ENCODE peak calls at places on chromosomes 2 and 18, in five cellular contexts. D is HCT116, H is pancreas, M is heart right ventricle, E is gastrocnemius medialis. P is an unnamed sample.

GRCh38 chr2:68411397-68412126 is 46.5 kb downstream of the PLEK start:
- ATAC-seq in D (no peak), H (no peak), M (no peak), E (no peak), P (no peak)

GRCh38 chr2:43478423-43479086 is 117.3 kb downstream of the THADA start:
- ATAC-seq in D (no peak), H (no peak), M (no peak), E (no peak), P (no peak)

GRCh38 chr2:202278944-202279343 is 13.4 kb downstream of the NOP58 start:
- ATAC-seq in D (peak; percentile 80), H (peak; percentile 63), M (peak; percentile 84), E (peak; percentile 66), P (peak; percentile 43)

GRCh38 chr2:156349605-156350004 is 17.1 kb upstream of the NR4A2 start:
- ATAC-seq in D (no peak), H (no peak), M (no peak), E (no peak), P (no peak)

GRCh38 chr2:157415632-157416101 is 28.2 kb downstream of the CYTIP start:
- ATAC-seq in D (no peak), H (no peak), M (no peak), E (no peak), P (no peak)

GRCh38 chr2:72235497-72236413 is 88.1 kb upstream of the CYP26B1 start:
- ATAC-seq in D (peak; percentile 46), H (no peak), M (no peak), E (no peak), P (no peak)

GRCh38 chr2:192465145-192465544 is 270.4 kb upstream of the TMEFF2 start:
- ATAC-seq in D (no peak), H (peak; percentile 62), M (no peak), E (no peak), P (no peak)

GRCh38 chr2:108906403-108907077 is 82.5 kb downstream of the EDAR start:
- ATAC-seq in D (no peak), H (no peak), M (no peak), E (no peak), P (peak; percentile 24)

GRCh38 chr2:96539215-96539920 is 2.8 kb downstream of the ARID5A start:
- ATAC-seq in D (no peak), H (no peak), M (no peak), E (no peak), P (no peak)

GRCh38 chr2:19800796-19801195 is 101.0 kb downstream of the TTC32 start:
- ATAC-seq in D (peak; percentile 19), H (no peak), M (no peak), E (peak; percentile 2), P (no peak)

GRCh38 chr2:17879137-17879912 is 858 bp downstream of the KCNS3 start:
- ATAC-seq in D (peak; percentile 87), H (peak; percentile 81), M (peak; percentile 86), E (peak; percentile 82), P (peak; percentile 61)

GRCh38 chr2:112273349-112273748 is 2.0 kb upstream of the ZC3H6 start:
- ATAC-seq in D (no peak), H (no peak), M (no peak), E (no peak), P (no peak)

GRCh38 chr2:74221604-74222299 is 23.3 kb downstream of the MTHFD2 start:
- ATAC-seq in D (peak; percentile 25), H (no peak), M (no peak), E (no peak), P (no peak)

GRCh38 chr18:74410441-74410992 is 46.6 kb downstream of the DIPK1C start:
- ATAC-seq in D (no peak), H (no peak), M (no peak), E (no peak), P (no peak)

GRCh38 chr2:31987454-31987853 is 23.4 kb downstream of the MEMO1 start:
- ATAC-seq in D (no peak), H (peak; percentile 30), M (peak; percentile 49), E (peak; percentile 53), P (no peak)

GRCh38 chr2:153497938-153498629 is 19.5 kb upstream of the RPRM start:
- ATAC-seq in D (no peak), H (peak; percentile 86), M (no peak), E (no peak), P (no peak)

GRCh38 chr18:25289040-25289631 is 62.8 kb downstream of the ZNF521 start:
- ATAC-seq in D (no peak), H (no peak), M (no peak), E (peak; percentile 64), P (peak; percentile 40)

GRCh38 chr2:157786663-157787363 is 89.3 kb downstream of the ACVR1 start:
- ATAC-seq in D (no peak), H (no peak), M (no peak), E (peak; percentile 6), P (peak; percentile 34)

GRCh38 chr2:180572346-180572745 is 408.1 kb upstream of the UBE2E3 start:
- ATAC-seq in D (no peak), H (no peak), M (no peak), E (no peak), P (no peak)

GRCh38 chr2:24342110-24342910 is 18.0 kb downstream of the ITSN2 start:
- ATAC-seq in D (no peak), H (no peak), M (no peak), E (no peak), P (no peak)

GRCh38 chr18:72160504-72161445 is 383.4 kb downstream of the CBLN2 start:
- ATAC-seq in D (no peak), H (no peak), M (no peak), E (no peak), P (no peak)

GRCh38 chr2:137387044-137387443 is 577.2 kb upstream of the HNMT start:
- ATAC-seq in D (no peak), H (no peak), M (no peak), E (no peak), P (no peak)

GRCh38 chr2:29606105-29606871 is 315.1 kb downstream of the ALK start:
- ATAC-seq in D (no peak), H (no peak), M (no peak), E (no peak), P (no peak)

GRCh38 chr18:74456409-74457042 is 582 bp downstream of the DIPK1C start:
- ATAC-seq in D (no peak), H (peak; percentile 47), M (peak; percentile 43), E (no peak), P (peak; percentile 28)

GRCh38 chr2:48205137-48205798 is 299.0 kb upstream of the FBXO11 start:
- ATAC-seq in D (no peak), H (no peak), M (peak; percentile 16), E (no peak), P (no peak)

GRCh38 chr2:61327173-61327572 is 143.7 kb downstream of the USP34 start:
- ATAC-seq in D (no peak), H (no peak), M (no peak), E (no peak), P (no peak)

GRCh38 chr2:102126169-102126568 is 16.4 kb upstream of the IL1R1 start:
- ATAC-seq in D (no peak), H (no peak), M (no peak), E (no peak), P (no peak)

GRCh38 chr2:120429586-120430500 is 83.9 kb downstream of the INHBB start:
- ATAC-seq in D (no peak), H (no peak), M (no peak), E (no peak), P (no peak)

DNA sequence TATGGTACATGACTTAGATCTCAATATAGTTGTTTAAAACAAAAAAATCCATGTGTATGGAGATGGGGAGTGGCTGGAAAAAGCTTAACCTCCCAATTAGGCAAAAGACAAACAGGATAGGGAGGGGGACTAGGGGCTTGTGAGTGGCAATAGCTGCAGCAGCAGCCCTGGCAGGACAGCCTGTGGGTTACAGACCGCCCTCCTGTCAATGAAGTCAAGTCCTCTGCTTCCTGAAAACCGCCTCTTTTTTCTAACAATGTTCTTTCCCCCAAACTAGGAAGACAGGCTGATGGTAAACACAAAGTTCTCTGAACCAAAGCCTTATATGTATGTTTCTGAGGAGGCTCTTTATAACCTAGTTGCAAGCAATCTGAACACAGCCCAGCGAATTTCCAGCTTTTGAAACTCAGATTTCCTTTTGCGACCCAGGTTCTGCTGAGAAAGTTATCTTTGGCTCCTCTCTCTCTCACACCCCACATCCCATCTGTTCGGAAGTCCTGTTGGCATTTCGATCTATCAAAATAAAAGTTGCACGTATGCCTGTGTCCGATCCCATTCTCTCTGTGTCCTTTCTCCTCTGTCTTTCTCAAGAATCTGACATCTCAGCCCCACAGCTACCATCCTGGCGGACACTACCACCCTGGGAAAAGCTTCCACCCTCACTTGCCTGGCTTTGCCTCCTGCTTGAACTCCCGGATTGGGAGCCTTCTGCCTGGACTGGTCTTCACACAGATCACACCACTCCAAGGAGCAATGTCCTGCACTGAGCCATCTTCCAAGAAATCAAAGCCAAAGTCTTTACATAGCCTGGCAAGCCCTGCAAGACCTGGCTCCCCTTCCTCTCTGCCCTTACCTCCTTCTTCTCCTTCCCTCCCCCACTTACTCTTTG is 10.1 kb downstream of the ATP8B1 start:
- ATAC-seq in D (no peak), H (no peak), M (peak; percentile 38), E (peak; percentile 22), P (peak; percentile 48)
- H3K4me3 ChIP-seq in D (no peak overlapping the region), H (no peak overlapping the region), M (no peak overlapping the region), E (peak overlapping the region; percentile 2), P (peak overlapping the region; percentile 34)

GRCh38 chr2:228869601-228870264 is 401.4 kb downstream of the PID1 start:
- ATAC-seq in D (no peak), H (no peak), M (no peak), E (no peak), P (no peak)
- H3K9me3 ChIP-seq in D (no peaks in the 10 kb centered on the region), H (no peaks in the 10 kb centered on the region), M (peaks cover 3% of the 10 kb centered on the region), E (no peaks in the 10 kb centered on the region), P (no peaks in the 10 kb centered on the region)

GRCh38 chr2:3303583-3304406 is 73.8 kb downstream of the EIPR1 start:
- ATAC-seq in D (peak; percentile 99), H (peak; percentile 100), M (peak; percentile 97), E (peak; percentile 96), P (peak; percentile 96)
- H3K4me3 ChIP-seq in D (no peak overlapping the region), H (no peak overlapping the region), M (no peak overlapping the region), E (peak overlapping the region; percentile 45), P (no peak overlapping the region)

GRCh38 chr2:171836151-171836910 is 57.7 kb downstream of the SLC25A12 start:
- ATAC-seq in D (no peak), H (no peak), M (no peak), E (no peak), P (no peak)

GRCh38 chr2:171834286-171834685 is 59.8 kb downstream of the SLC25A12 start:
- ATAC-seq in D (no peak), H (no peak), M (no peak), E (no peak), P (no peak)

GRCh38 chr2:171830039-171830438 is 64.0 kb downstream of the SLC25A12 start:
- ATAC-seq in D (no peak), H (no peak), M (no peak), E (no peak), P (no peak)

GRCh38 chr2:171837736-171838135 is 56.3 kb downstream of the SLC25A12 start:
- ATAC-seq in D (no peak), H (peak; percentile 17), M (peak; percentile 34), E (peak; percentile 60), P (peak; percentile 79)

GRCh38 chr2:171832489-171832888 is 61.6 kb downstream of the SLC25A12 start:
- ATAC-seq in D (no peak), H (no peak), M (no peak), E (no peak), P (no peak)
- H3K9me3 ChIP-seq in D (peaks cover 4% of the 10 kb centered on the region), H (no peaks in the 10 kb centered on the region), M (no peaks in the 10 kb centered on the region), E (no peaks in the 10 kb centered on the region), P (no peaks in the 10 kb centered on the region)

P was measured in gastroesophageal sphincter.